ENCODE peak calls at places on chromosome 22, in six cellular contexts. H is H1, J is GM12891, X is K562, Z is HepG2, T is GM12878. P is an unnamed sample.
A peak's percentile ranks its signal among the peaks of the same experiment; 100 is the strongest.

GRCh38 chr22:23906641-23907040 is 12.5 kb downstream of the MIF start:
- DNase-seq in J (no peak), T (no peak), Z (no peak), X (no peak), H (no peak), P (no peak)

GRCh38 chr22:35733742-35734516 is 16.3 kb downstream of the APOL5 start:
- DNase-seq in X (no peak), H (no peak), T (no peak), Z (no peak), J (no peak), P (no peak)

GRCh38 chr22:22877523-22878210 is 9.9 kb upstream of the IGLL5 start:
- DNase-seq in H (peak; percentile 89), Z (peak; percentile 46), T (no peak), X (peak; percentile 98), J (no peak), P (no peak)

GRCh38 chr22:46111645-46112306 is 38.5 kb upstream of the PPARA start:
- DNase-seq in X (no peak), J (no peak), H (no peak), T (no peak), Z (no peak), P (no peak)

GRCh38 chr22:24434472-24435322 is 7.3 kb downstream of the ADORA2A start:
- DNase-seq in H (no peak), T (peak; percentile 92), J (peak; percentile 68), X (no peak), Z (no peak), P (peak; percentile 78)

GRCh38 chr22:50082197-50082715 is 3.0 kb downstream of the MLC1 start:
- DNase-seq in T (no peak), Z (no peak), H (no peak), J (no peak), X (no peak), P (no peak)

GRCh38 chr22:23816552-23816976 is 22.2 kb downstream of the DERL3 start:
- DNase-seq in H (no peak), X (no peak), J (no peak), Z (no peak), T (no peak), P (no peak)

GRCh38 chr22:46358766-46359165 is 23.3 kb downstream of the TRMU start:
- DNase-seq in X (no peak), H (no peak), Z (no peak), T (no peak), J (no peak), P (no peak)

GRCh38 chr22:40289991-40290459 is 56.3 kb upstream of the ADSL start:
- DNase-seq in Z (no peak), H (no peak), T (peak; percentile 26), J (no peak), X (no peak), P (peak; percentile 46)

GRCh38 chr22:22951035-22951434 is 63.4 kb downstream of the IGLL5 start:
- DNase-seq in Z (no peak), J (no peak), T (no peak), H (no peak), X (no peak), P (no peak)

GRCh38 chr22:49847751-49848689 is 5.6 kb upstream of the ZBED4 start:
- DNase-seq in T (no peak), X (no peak), J (no peak), Z (no peak), H (peak; percentile 61), P (no peak)

GRCh38 chr22:36193171-36193570 is 8.4 kb downstream of the APOL4 start:
- DNase-seq in J (no peak), Z (no peak), X (no peak), H (no peak), T (no peak), P (no peak)

GRCh38 chr22:42699953-42700352 is 20.7 kb downstream of the A4GALT start:
- DNase-seq in T (no peak), Z (no peak), X (no peak), H (no peak), J (no peak), P (no peak)

GRCh38 chr22:39388261-39389011 is 11.1 kb upstream of the TAB1 start:
- DNase-seq in X (peak; percentile 90), T (no peak), H (peak; percentile 94), Z (peak; percentile 80), J (peak; percentile 90), P (peak; percentile 77)

GRCh38 chr22:19716041-19716828 is 1.9 kb downstream of the SEPTIN5 start:
- DNase-seq in Z (no peak), X (no peak), J (no peak), H (no peak), T (no peak), P (no peak)

GRCh38 chr22:24759765-24760164 is 14.8 kb downstream of the PIWIL3 start:
- DNase-seq in H (no peak), T (no peak), J (no peak), Z (no peak), X (no peak), P (no peak)

GRCh38 chr22:36253523-36254490 is 874 bp downstream of the APOL1 start:
- DNase-seq in Z (no peak), T (no peak), H (no peak), X (peak; percentile 57), J (no peak), P (no peak)

GRCh38 chr22:35431483-35432205 is 31.7 kb downstream of the MCM5 start:
- DNase-seq in X (no peak), T (no peak), Z (no peak), H (no peak), J (no peak), P (no peak)

DNA sequence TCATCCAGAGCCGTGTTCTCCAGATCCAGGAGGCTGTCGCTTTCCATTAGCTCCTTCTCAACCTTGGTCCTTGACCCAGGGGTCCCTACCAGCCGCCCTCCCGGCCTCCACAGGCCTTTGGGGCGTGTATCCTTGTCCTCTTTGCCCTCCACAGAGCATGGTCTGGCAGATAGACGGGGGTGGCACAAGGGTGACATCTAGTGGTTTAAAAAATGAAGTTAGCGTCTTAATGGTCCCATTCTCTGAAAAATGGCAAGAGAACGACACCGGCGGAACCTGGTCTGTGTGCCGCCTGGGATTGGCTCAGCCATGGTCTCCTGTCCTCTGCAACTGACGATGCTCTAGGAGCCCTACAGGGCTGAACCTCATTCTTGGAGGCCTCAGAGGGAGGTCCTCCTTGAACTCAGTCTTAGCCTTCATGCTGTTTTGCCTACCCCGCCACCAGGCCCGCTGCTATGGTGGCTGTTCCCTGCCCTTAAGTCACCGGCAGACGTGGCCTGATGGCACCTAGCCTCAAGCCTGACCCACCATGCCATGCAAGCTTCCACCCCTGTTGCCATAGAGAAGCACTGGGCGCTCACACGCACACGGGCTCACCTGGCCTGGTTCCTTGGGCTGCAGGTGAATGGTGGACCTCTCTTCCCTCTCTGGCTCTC is 152.1 kb upstream of the SYN3 start:
- DNase-seq in J (peak; percentile 57), H (peak; percentile 66), T (no peak), X (peak; percentile 41), Z (peak; percentile 47), P (peak; percentile 58)
- TF ChIP-seq POLR2AphosphoS5 in J (no peak), H (no peak), T (no peak), X (no peak), Z (no peak), P (no peak)

DNA sequence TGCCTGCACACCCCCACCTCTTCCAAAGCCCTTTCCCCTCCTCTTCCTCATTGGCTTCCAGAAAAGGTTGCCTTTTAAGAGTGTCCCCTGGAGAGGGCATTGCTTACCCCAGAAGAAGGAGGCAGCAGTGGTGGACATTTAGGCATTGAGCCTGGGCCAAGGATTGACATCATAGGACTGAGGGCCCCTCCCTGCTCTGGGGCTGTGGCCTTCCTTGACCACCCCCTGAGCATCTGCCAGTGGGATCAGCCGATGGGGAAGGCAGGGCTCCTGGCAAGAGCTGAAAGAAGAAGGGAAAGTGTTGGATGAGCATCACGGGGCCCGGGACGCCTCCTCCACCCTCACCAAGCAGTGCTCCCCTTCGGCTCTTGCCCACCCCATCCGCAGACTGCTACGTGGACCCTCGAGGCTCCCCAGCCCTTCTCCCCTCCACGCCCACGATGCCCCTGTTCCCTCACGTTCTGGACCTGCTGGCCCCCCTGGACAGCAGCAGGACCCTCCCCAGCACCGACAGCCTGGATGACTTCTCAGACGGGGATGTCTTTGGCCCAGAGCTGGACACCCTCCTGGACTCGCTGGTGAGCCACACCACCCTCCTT is 37.4 kb downstream of the ZC3H7B start:
- DNase-seq in Z (no peak), H (no peak), X (no peak), J (no peak), T (no peak), P (no peak)
- TF ChIP-seq TAF1 in Z (no peak), H (no peak), X (no peak), J (no peak), T (no peak), P (no peak)

DNA sequence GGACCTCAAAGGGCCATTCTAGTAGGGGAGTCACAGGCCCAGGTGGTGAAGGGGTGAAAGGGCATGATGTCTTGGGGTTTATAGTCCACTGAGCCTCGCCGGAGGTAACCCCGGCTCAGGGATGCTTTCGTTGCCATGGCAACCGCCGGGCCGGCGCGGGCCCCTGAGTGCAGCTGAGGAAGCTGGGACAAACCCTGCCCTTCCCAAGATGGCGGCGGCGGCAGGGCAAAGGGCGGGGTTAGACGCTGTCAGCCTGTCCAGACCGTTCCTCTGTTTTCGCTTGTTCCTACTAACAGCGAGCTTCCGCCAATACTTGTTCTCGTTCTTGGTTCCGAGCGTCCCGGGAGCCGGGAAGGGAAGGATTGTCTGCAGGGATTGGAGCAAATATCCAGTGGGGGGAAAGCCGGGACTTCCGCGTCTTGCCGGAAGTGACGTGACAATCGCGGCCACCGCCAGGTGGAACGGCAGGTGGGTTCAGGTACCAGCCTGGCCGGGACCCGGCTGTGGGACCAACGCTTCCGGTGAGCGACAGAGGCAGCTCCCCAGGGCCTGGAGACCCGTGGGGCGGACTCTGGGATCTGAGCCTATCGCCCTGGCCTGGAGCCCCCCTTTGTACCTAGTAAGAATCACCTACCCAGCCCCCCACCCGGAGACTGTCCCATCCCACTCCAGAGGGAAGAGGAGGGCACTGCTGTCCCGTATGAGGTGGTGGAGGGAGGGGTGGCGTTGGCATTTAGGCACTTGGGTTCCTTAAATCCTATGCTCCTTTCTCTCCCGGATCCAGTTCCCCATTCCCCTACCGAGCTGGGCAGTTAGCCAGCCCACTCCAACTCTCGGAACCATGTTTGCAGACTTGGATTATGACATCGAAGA is at the start of gene PICK1:
- DNase-seq in Z (peak; percentile 93), T (peak; percentile 32), X (peak; percentile 83), H (peak; percentile 96), J (peak; percentile 94), P (peak; percentile 93)
- TF ChIP-seq POLR2A in Z (peak; percentile 66), T (peak; percentile 84), X (peak; percentile 58), H (peak; percentile 88), J (peak; percentile 54), P (peak; percentile 72)

GRCh38 chr22:30998329-30998728 is 29.3 kb downstream of the TUG1 start:
- DNase-seq in X (peak; percentile 41), Z (no peak), H (no peak), T (no peak), J (no peak), P (no peak)
- TF ChIP-seq POLR2AphosphoS5 in X (no peak), Z (no peak), H (no peak), T (no peak), J (no peak), P (no peak)

GRCh38 chr22:37907036-37907954 is 1.2 kb downstream of the MICALL1 start:
- DNase-seq in H (no peak), X (no peak), Z (no peak), T (no peak), J (no peak), P (no peak)

GRCh38 chr22:37909756-37910155 is 3.7 kb downstream of the MICALL1 start:
- DNase-seq in H (no peak), X (no peak), T (no peak), J (no peak), Z (no peak), P (no peak)

GRCh38 chr22:37906364-37907008 is 389 bp downstream of the MICALL1 start:
- DNase-seq in Z (no peak), J (peak; percentile 65), T (no peak), X (peak; percentile 35), H (peak; percentile 61), P (peak; percentile 69)

GRCh38 chr22:37904572-37905533 is 1.2 kb upstream of the MICALL1 start:
- DNase-seq in X (peak; percentile 77), Z (peak; percentile 58), T (no peak), J (no peak), H (peak; percentile 67), P (no peak)

GRCh38 chr22:37905534-37906363 is at the start of gene MICALL1:
- DNase-seq in Z (no peak), X (peak; percentile 81), J (peak; percentile 94), T (no peak), H (peak; percentile 84), P (peak; percentile 87)
- TF ChIP-seq TAF1 in Z (no peak), X (peak; percentile 46), J (no peak), T (peak; percentile 29), H (peak; percentile 44), P (peak; percentile 45)

P was measured in GM12892.